ENCODE peak calls at places on chromosomes 3 and 15, in ten cellular contexts. One of them, this sample, is unnamed.

GRCh38 chr3:30476373-30477082 is 129.9 kb upstream of the TGFBR2 start:
- DNase-seq in stomach: no peak
- DNase-seq in AG04450: no peak
- DNase-seq in CD8-positive, alpha-beta T cell: no peak
- DNase-seq in neuronal stem cell: no peak
- DNase-seq in tibial artery: no peak
- DNase-seq in endodermal cell: no peak
- DNase-seq in WERI-Rb-1: no peak
- DNase-seq in aorta: no peak
- DNase-seq in SK-N-SH: no peak
- DNase-seq in this sample: no peak

GRCh38 chr3:15300318-15301078 is 31.9 kb downstream of the SH3BP5 start:
- DNase-seq in stomach: no peak
- DNase-seq in AG04450: no peak
- DNase-seq in CD8-positive, alpha-beta T cell: no peak
- DNase-seq in neuronal stem cell: no peak
- DNase-seq in tibial artery: peak
- DNase-seq in endodermal cell: no peak
- DNase-seq in WERI-Rb-1: no peak
- DNase-seq in aorta: no peak
- DNase-seq in SK-N-SH: no peak
- DNase-seq in this sample: peak

GRCh38 chr3:168989396-168989795 is 674.1 kb downstream of the MECOM start:
- DNase-seq in stomach: peak
- DNase-seq in AG04450: no peak
- DNase-seq in CD8-positive, alpha-beta T cell: no peak
- DNase-seq in neuronal stem cell: no peak
- DNase-seq in tibial artery: no peak
- DNase-seq in endodermal cell: no peak
- DNase-seq in WERI-Rb-1: no peak
- DNase-seq in aorta: no peak
- DNase-seq in SK-N-SH: no peak
- DNase-seq in this sample: no peak

GRCh38 chr3:20201141-20201540 is 15.1 kb upstream of the SGO1 start:
- DNase-seq in stomach: no peak
- DNase-seq in AG04450: no peak
- DNase-seq in CD8-positive, alpha-beta T cell: no peak
- DNase-seq in neuronal stem cell: no peak
- DNase-seq in tibial artery: no peak
- DNase-seq in endodermal cell: no peak
- DNase-seq in WERI-Rb-1: no peak
- DNase-seq in aorta: no peak
- DNase-seq in SK-N-SH: no peak
- DNase-seq in this sample: no peak

GRCh38 chr3:195609229-195609628 is 25.5 kb upstream of the APOD start:
- DNase-seq in stomach: peak
- DNase-seq in AG04450: no peak
- DNase-seq in CD8-positive, alpha-beta T cell: no peak
- DNase-seq in neuronal stem cell: no peak
- DNase-seq in tibial artery: no peak
- DNase-seq in endodermal cell: no peak
- DNase-seq in WERI-Rb-1: no peak
- DNase-seq in aorta: no peak
- DNase-seq in SK-N-SH: no peak
- DNase-seq in this sample: peak

GRCh38 chr15:82936966-82937647 is 15.4 kb downstream of the HOMER2 start:
- DNase-seq in stomach: no peak
- DNase-seq in AG04450: no peak
- DNase-seq in CD8-positive, alpha-beta T cell: no peak
- DNase-seq in neuronal stem cell: no peak
- DNase-seq in tibial artery: no peak
- DNase-seq in endodermal cell: no peak
- DNase-seq in WERI-Rb-1: no peak
- DNase-seq in aorta: no peak
- DNase-seq in SK-N-SH: no peak
- DNase-seq in this sample: no peak

GRCh38 chr15:67064607-67065530 is 533 bp upstream of the SMAD3 start:
- DNase-seq in stomach: peak
- DNase-seq in AG04450: no peak
- DNase-seq in CD8-positive, alpha-beta T cell: peak
- DNase-seq in neuronal stem cell: peak
- DNase-seq in tibial artery: no peak
- DNase-seq in endodermal cell: peak
- DNase-seq in WERI-Rb-1: no peak
- DNase-seq in aorta: no peak
- DNase-seq in SK-N-SH: no peak
- DNase-seq in this sample: peak

GRCh38 chr3:54877675-54878544 is 49.9 kb downstream of the LRTM1 start:
- DNase-seq in stomach: no peak
- DNase-seq in AG04450: no peak
- DNase-seq in CD8-positive, alpha-beta T cell: no peak
- DNase-seq in neuronal stem cell: no peak
- DNase-seq in tibial artery: no peak
- DNase-seq in endodermal cell: no peak
- DNase-seq in WERI-Rb-1: peak
- DNase-seq in aorta: no peak
- DNase-seq in SK-N-SH: no peak
- DNase-seq in this sample: no peak

GRCh38 chr3:21158801-21159564 is 592.0 kb downstream of the ZNF385D start:
- DNase-seq in stomach: no peak
- DNase-seq in AG04450: no peak
- DNase-seq in CD8-positive, alpha-beta T cell: no peak
- DNase-seq in neuronal stem cell: no peak
- DNase-seq in tibial artery: no peak
- DNase-seq in endodermal cell: no peak
- DNase-seq in WERI-Rb-1: no peak
- DNase-seq in aorta: no peak
- DNase-seq in SK-N-SH: no peak
- DNase-seq in this sample: no peak

GRCh38 chr15:77568960-77569646 is 63.6 kb downstream of the LINGO1 start:
- DNase-seq in stomach: peak
- DNase-seq in AG04450: no peak
- DNase-seq in CD8-positive, alpha-beta T cell: no peak
- DNase-seq in neuronal stem cell: no peak
- DNase-seq in tibial artery: no peak
- DNase-seq in endodermal cell: no peak
- DNase-seq in WERI-Rb-1: no peak
- DNase-seq in aorta: no peak
- DNase-seq in SK-N-SH: no peak
- DNase-seq in this sample: no peak

GRCh38 chr3:96814581-96815567 is at the start of gene EPHA6:
- DNase-seq in stomach: no peak
- DNase-seq in AG04450: no peak
- DNase-seq in CD8-positive, alpha-beta T cell: no peak
- DNase-seq in neuronal stem cell: no peak
- DNase-seq in tibial artery: peak
- DNase-seq in endodermal cell: peak
- DNase-seq in WERI-Rb-1: no peak
- DNase-seq in aorta: peak
- DNase-seq in SK-N-SH: peak
- DNase-seq in this sample: no peak
- H3K27ac ChIP-seq in stomach: peak
- H3K27ac ChIP-seq in AG04450: no peak
- H3K27ac ChIP-seq in CD8-positive, alpha-beta T cell: no peak
- H3K27ac ChIP-seq in neuronal stem cell: no peak
- H3K27ac ChIP-seq in tibial artery: peak
- H3K27ac ChIP-seq in endodermal cell: no peak
- H3K27ac ChIP-seq in WERI-Rb-1: no peak
- H3K27ac ChIP-seq in aorta: no peak
- H3K27ac ChIP-seq in SK-N-SH: no peak
- H3K27ac ChIP-seq in this sample: peak

GRCh38 chr3:137771401-137772230 is 7.5 kb downstream of the SOX14 start:
- DNase-seq in stomach: no peak
- DNase-seq in AG04450: no peak
- DNase-seq in CD8-positive, alpha-beta T cell: no peak
- DNase-seq in neuronal stem cell: no peak
- DNase-seq in tibial artery: no peak
- DNase-seq in endodermal cell: peak
- DNase-seq in WERI-Rb-1: no peak
- DNase-seq in aorta: no peak
- DNase-seq in SK-N-SH: peak
- DNase-seq in this sample: no peak
- H3K4me3 ChIP-seq in stomach: peak
- H3K4me3 ChIP-seq in AG04450: no peak
- H3K4me3 ChIP-seq in CD8-positive, alpha-beta T cell: no peak
- H3K4me3 ChIP-seq in neuronal stem cell: no peak
- H3K4me3 ChIP-seq in tibial artery: peak
- H3K4me3 ChIP-seq in endodermal cell: peak
- H3K4me3 ChIP-seq in WERI-Rb-1: peak
- H3K4me3 ChIP-seq in aorta: peak
- H3K4me3 ChIP-seq in SK-N-SH: peak
- H3K4me3 ChIP-seq in this sample: peak

DNA sequence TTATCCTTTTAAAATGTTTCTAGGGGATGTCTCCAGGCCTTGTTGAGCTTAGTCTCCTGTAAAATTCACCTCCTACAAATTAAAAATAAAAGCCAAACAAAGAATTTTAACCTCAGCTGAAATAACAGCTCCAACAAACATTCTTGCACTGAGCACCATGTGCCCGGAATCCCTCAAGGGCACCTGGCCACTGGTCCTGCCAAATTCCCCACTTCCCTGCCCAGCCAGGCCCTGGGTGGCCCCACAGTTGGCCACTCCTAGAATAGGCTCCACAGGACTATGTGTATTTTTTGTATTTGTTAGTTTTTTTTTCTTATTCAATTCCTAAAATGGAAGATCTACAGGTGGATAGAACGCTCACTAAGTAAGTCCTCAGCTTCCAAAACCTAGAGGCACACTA is 33.1 kb upstream of the PLA2G4E start:
- DNase-seq in stomach: peak
- DNase-seq in AG04450: no peak
- DNase-seq in CD8-positive, alpha-beta T cell: no peak
- DNase-seq in neuronal stem cell: no peak
- DNase-seq in tibial artery: no peak
- DNase-seq in endodermal cell: no peak
- DNase-seq in WERI-Rb-1: no peak
- DNase-seq in aorta: no peak
- DNase-seq in SK-N-SH: no peak
- DNase-seq in this sample: no peak
- H3K27ac ChIP-seq in stomach: no peak
- H3K27ac ChIP-seq in AG04450: no peak
- H3K27ac ChIP-seq in CD8-positive, alpha-beta T cell: no peak
- H3K27ac ChIP-seq in neuronal stem cell: no peak
- H3K27ac ChIP-seq in tibial artery: no peak
- H3K27ac ChIP-seq in endodermal cell: no peak
- H3K27ac ChIP-seq in WERI-Rb-1: no peak
- H3K27ac ChIP-seq in aorta: no peak
- H3K27ac ChIP-seq in SK-N-SH: no peak
- H3K27ac ChIP-seq in this sample: no peak

GRCh38 chr15:31925541-31925940 is 104.8 kb upstream of the CHRNA7 start:
- DNase-seq in stomach: no peak
- DNase-seq in AG04450: no peak
- DNase-seq in CD8-positive, alpha-beta T cell: no peak
- DNase-seq in neuronal stem cell: no peak
- DNase-seq in tibial artery: no peak
- DNase-seq in endodermal cell: no peak
- DNase-seq in WERI-Rb-1: no peak
- DNase-seq in aorta: no peak
- DNase-seq in SK-N-SH: no peak
- DNase-seq in this sample: peak
- H3K4me3 ChIP-seq in stomach: no peak
- H3K4me3 ChIP-seq in AG04450: no peak
- H3K4me3 ChIP-seq in CD8-positive, alpha-beta T cell: no peak
- H3K4me3 ChIP-seq in neuronal stem cell: no peak
- H3K4me3 ChIP-seq in tibial artery: no peak
- H3K4me3 ChIP-seq in endodermal cell: no peak
- H3K4me3 ChIP-seq in WERI-Rb-1: no peak
- H3K4me3 ChIP-seq in aorta: no peak
- H3K4me3 ChIP-seq in SK-N-SH: no peak
- H3K4me3 ChIP-seq in this sample: peak

GRCh38 chr3:187352581-187353575 is 15.3 kb upstream of the RTP4 start:
- DNase-seq in stomach: peak
- DNase-seq in AG04450: no peak
- DNase-seq in CD8-positive, alpha-beta T cell: no peak
- DNase-seq in neuronal stem cell: no peak
- DNase-seq in tibial artery: no peak
- DNase-seq in endodermal cell: no peak
- DNase-seq in WERI-Rb-1: no peak
- DNase-seq in aorta: no peak
- DNase-seq in SK-N-SH: no peak
- DNase-seq in this sample: peak
- H3K27ac ChIP-seq in stomach: no peak
- H3K27ac ChIP-seq in AG04450: no peak
- H3K27ac ChIP-seq in CD8-positive, alpha-beta T cell: no peak
- H3K27ac ChIP-seq in neuronal stem cell: no peak
- H3K27ac ChIP-seq in tibial artery: no peak
- H3K27ac ChIP-seq in endodermal cell: no peak
- H3K27ac ChIP-seq in WERI-Rb-1: no peak
- H3K27ac ChIP-seq in aorta: no peak
- H3K27ac ChIP-seq in SK-N-SH: no peak
- H3K27ac ChIP-seq in this sample: no peak

GRCh38 chr15:40342421-40343313 is 1.9 kb upstream of the CCDC9B start:
- DNase-seq in stomach: no peak
- DNase-seq in AG04450: no peak
- DNase-seq in CD8-positive, alpha-beta T cell: no peak
- DNase-seq in neuronal stem cell: no peak
- DNase-seq in tibial artery: peak
- DNase-seq in endodermal cell: no peak
- DNase-seq in WERI-Rb-1: no peak
- DNase-seq in aorta: no peak
- DNase-seq in SK-N-SH: no peak
- DNase-seq in this sample: no peak

GRCh38 chr15:40339621-40339945 is 1.2 kb downstream of the CCDC9B start:
- DNase-seq in stomach: no peak
- DNase-seq in AG04450: no peak
- DNase-seq in CD8-positive, alpha-beta T cell: no peak
- DNase-seq in neuronal stem cell: no peak
- DNase-seq in tibial artery: no peak
- DNase-seq in endodermal cell: no peak
- DNase-seq in WERI-Rb-1: no peak
- DNase-seq in aorta: no peak
- DNase-seq in SK-N-SH: peak
- DNase-seq in this sample: no peak

GRCh38 chr15:40340038-40340739 is 550 bp downstream of the CCDC9B start:
- DNase-seq in stomach: peak
- DNase-seq in AG04450: no peak
- DNase-seq in CD8-positive, alpha-beta T cell: no peak
- DNase-seq in neuronal stem cell: no peak
- DNase-seq in tibial artery: peak
- DNase-seq in endodermal cell: no peak
- DNase-seq in WERI-Rb-1: no peak
- DNase-seq in aorta: peak
- DNase-seq in SK-N-SH: peak
- DNase-seq in this sample: no peak

GRCh38 chr15:40338921-40339620 is 1.7 kb downstream of the CCDC9B start:
- DNase-seq in stomach: no peak
- DNase-seq in AG04450: peak
- DNase-seq in CD8-positive, alpha-beta T cell: no peak
- DNase-seq in neuronal stem cell: no peak
- DNase-seq in tibial artery: peak
- DNase-seq in endodermal cell: no peak
- DNase-seq in WERI-Rb-1: no peak
- DNase-seq in aorta: peak
- DNase-seq in SK-N-SH: no peak
- DNase-seq in this sample: peak

GRCh38 chr15:40340740-40341400 is at the start of gene CCDC9B:
- DNase-seq in stomach: peak
- DNase-seq in AG04450: no peak
- DNase-seq in CD8-positive, alpha-beta T cell: no peak
- DNase-seq in neuronal stem cell: no peak
- DNase-seq in tibial artery: peak
- DNase-seq in endodermal cell: no peak
- DNase-seq in WERI-Rb-1: no peak
- DNase-seq in aorta: peak
- DNase-seq in SK-N-SH: peak
- DNase-seq in this sample: peak
- H3K4me3 ChIP-seq in stomach: peak
- H3K4me3 ChIP-seq in AG04450: peak
- H3K4me3 ChIP-seq in CD8-positive, alpha-beta T cell: no peak
- H3K4me3 ChIP-seq in neuronal stem cell: no peak
- H3K4me3 ChIP-seq in tibial artery: peak
- H3K4me3 ChIP-seq in endodermal cell: no peak
- H3K4me3 ChIP-seq in WERI-Rb-1: no peak
- H3K4me3 ChIP-seq in aorta: no peak
- H3K4me3 ChIP-seq in SK-N-SH: peak
- H3K4me3 ChIP-seq in this sample: peak